ENCODE peak calls at places on chromosomes 3 and 15, in nine cellular contexts. I, N, Y, J, U, G, H, Q and L are unnamed samples.

GRCh38 chr3:123764642-123765041 is 119.5 kb downstream of the MYLK start:
- DNase-seq in Q (no peak), U (no peak), H (no peak), Y (no peak), I (no peak), J (no peak), N (no peak), G (peak; percentile 14), L (no peak)

GRCh38 chr3:128787256-128788253 is 61.6 kb downstream of the RAB7A start:
- DNase-seq in Q (no peak), I (no peak), U (peak; percentile 96), H (no peak), J (no peak), N (no peak), Y (no peak), G (peak; percentile 34), L (no peak)

GRCh38 chr3:51813539-51813938 is 34.5 kb upstream of the IQCF6 start:
- DNase-seq in H (no peak), Y (no peak), N (peak; percentile 15), J (no peak), Q (no peak), U (no peak), G (no peak), I (no peak), L (no peak)

GRCh38 chr3:30342319-30343060 is 263.9 kb upstream of the TGFBR2 start:
- DNase-seq in H (no peak), G (peak; percentile 59), Q (no peak), I (peak; percentile 79), J (no peak), U (peak; percentile 97), Y (no peak), N (no peak), L (no peak)

GRCh38 chr15:31360843-31361763 is 34.5 kb downstream of the KLF13 start:
- DNase-seq in U (no peak), H (no peak), I (no peak), G (peak; percentile 77), Q (peak; percentile 41), J (peak; percentile 71), Y (no peak), N (no peak), L (peak; percentile 87)

GRCh38 chr3:185172086-185173049 is 19.5 kb upstream of the C3orf70 start:
- DNase-seq in U (no peak), J (no peak), Q (no peak), H (no peak), G (peak; percentile 36), I (no peak), N (no peak), Y (no peak), L (no peak)

GRCh38 chr15:25053000-25053815 is 98.4 kb downstream of the SNRPN start:
- DNase-seq in N (no peak), G (peak; percentile 7), J (peak; percentile 32), Q (no peak), U (no peak), H (peak; percentile 54), I (no peak), Y (no peak), L (no peak)

GRCh38 chr15:36926422-36926815 is 173.9 kb downstream of the MEIS2 start:
- DNase-seq in N (no peak), U (no peak), Y (no peak), G (no peak), I (no peak), J (no peak), H (no peak), Q (no peak), L (no peak)

DNA sequence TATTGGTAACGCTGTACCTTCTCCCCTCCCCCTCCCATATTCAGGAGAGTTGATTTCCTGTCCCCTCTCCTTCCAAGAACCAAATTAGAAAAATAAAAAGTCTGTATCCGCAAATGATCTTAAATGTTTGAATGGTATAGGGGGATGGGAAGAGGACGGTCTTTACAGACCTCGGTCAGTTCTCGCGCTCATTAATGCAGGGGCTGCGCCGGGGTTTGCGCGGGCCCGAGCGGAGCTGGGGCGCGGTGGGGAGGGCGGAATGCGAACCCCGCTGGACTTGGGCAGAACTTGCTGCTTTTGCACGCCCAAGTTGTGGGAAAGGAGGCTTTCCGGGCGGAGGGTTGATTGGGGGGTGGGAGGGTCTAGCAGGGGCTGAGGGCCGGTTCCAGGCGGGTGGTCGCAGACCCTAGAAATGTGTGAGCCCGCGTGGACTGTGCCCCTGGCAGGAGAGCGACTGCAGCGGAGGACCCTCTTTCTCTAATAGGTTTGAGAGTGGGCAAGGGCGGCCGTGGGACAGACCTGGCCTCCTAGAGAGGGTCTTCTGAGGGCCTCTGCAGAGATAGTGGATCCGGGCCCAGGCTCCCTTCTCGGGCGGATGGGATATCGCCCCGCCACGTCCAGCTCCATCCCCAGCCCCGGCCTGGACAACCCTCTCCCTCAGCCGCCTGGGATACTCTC is 11.1 kb downstream of the NR2F2 start:
- DNase-seq in Q (no peak), U (no peak), H (no peak), Y (no peak), G (peak; percentile 20), I (no peak), J (no peak), N (no peak), L (no peak)
- H3K27ac ChIP-seq in Q (peak overlapping the region; percentile 97), U (no peak overlapping the region), H (peak overlapping the region; percentile 90), Y (peak overlapping the region; percentile 97), G (peak overlapping the region; percentile 84), I (peak overlapping the region; percentile 88), J (peak overlapping the region; percentile 83), N (no peak overlapping the region), L (peak overlapping the region; percentile 88)

GRCh38 chr3:43016513-43016865 is 37.4 kb downstream of the GASK1A start:
- DNase-seq in H (no peak), U (no peak), N (no peak), I (no peak), J (no peak), Y (no peak), Q (no peak), G (no peak), L (no peak)

GRCh38 chr3:43015572-43016512 is 36.7 kb downstream of the GASK1A start:
- DNase-seq in Y (no peak), N (no peak), U (no peak), G (no peak), I (no peak), J (no peak), H (peak; percentile 32), Q (no peak), L (no peak)

GRCh38 chr3:43019168-43019765 is 40.2 kb downstream of the GASK1A start:
- DNase-seq in Q (no peak), I (no peak), G (no peak), U (no peak), Y (no peak), H (peak; percentile 55), J (no peak), N (no peak), L (no peak)

GRCh38 chr3:43017038-43017437 is 37.9 kb downstream of the GASK1A start:
- DNase-seq in I (no peak), U (no peak), G (no peak), Y (no peak), J (no peak), N (no peak), Q (no peak), H (peak; percentile 6), L (no peak)

DNA sequence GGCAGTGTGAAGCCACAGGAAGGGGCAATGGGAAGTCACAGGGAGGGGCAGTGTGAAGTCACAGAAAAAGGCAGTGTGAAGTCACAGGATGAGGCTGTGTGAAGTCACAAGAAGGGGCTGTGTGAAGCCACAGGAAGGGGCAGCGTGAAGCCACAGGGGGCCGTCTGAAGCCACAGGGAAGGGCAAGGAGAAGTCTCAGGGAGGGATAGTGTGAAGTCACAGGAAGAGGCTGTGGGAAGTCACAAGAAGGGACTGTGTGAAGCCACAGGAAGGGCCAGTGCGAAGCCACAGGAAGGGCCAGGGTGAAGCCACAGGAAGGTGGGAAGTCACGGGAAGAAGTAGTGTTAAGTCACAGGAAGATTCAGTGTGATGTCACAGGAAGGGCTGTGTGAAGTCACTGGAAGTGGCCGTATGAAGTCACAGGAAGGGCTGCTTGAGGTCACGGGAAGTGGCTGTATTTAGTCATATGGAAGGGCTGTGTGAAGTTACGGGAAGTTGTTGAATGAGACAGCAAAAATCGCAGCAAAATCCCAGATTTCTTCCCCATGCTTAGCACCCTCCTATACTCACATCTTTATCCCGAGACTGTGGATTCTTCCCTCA is 38.6 kb downstream of the GASK1A start:
- DNase-seq in H (peak; percentile 7), Q (no peak), Y (no peak), G (no peak), U (no peak), N (no peak), J (no peak), I (no peak), L (no peak)
- H3K9me3 ChIP-seq in H (no peaks in the 10 kb centered on the region), Q (no peaks in the 10 kb centered on the region), Y (no peaks in the 10 kb centered on the region), G (no peaks in the 10 kb centered on the region), U (peaks cover 19% of the 10 kb centered on the region), N (no peaks in the 10 kb centered on the region), J (no peaks in the 10 kb centered on the region), I (peaks cover 21% of the 10 kb centered on the region), L (no peaks in the 10 kb centered on the region)

GRCh38 chr3:50356553-50356952 is 2.8 kb downstream of the TMEM115 start:
- DNase-seq in H (no peak), Y (no peak), J (no peak), I (no peak), Q (no peak), G (peak; percentile 86), U (no peak), N (no peak), L (peak; percentile 57)

GRCh38 chr3:50358927-50359759 is at the start of gene TMEM115:
- DNase-seq in Y (peak; percentile 94), U (peak; percentile 98), Q (peak; percentile 94), N (peak; percentile 98), G (peak; percentile 99), H (peak; percentile 97), J (peak; percentile 96), I (peak; percentile 96), L (peak; percentile 99)

GRCh38 chr3:50359760-50360110 is 414 bp upstream of the TMEM115 start:
- DNase-seq in N (no peak), Y (no peak), H (no peak), Q (no peak), U (no peak), J (no peak), I (no peak), G (no peak), L (no peak)

GRCh38 chr3:50355829-50356552 is 3.3 kb downstream of the TMEM115 start:
- DNase-seq in Y (no peak), Q (no peak), H (no peak), J (no peak), G (no peak), U (no peak), I (no peak), N (no peak), L (no peak)

GRCh38 chr3:50358355-50358926 is 880 bp downstream of the TMEM115 start:
- DNase-seq in G (no peak), Y (no peak), U (no peak), Q (no peak), N (no peak), I (no peak), H (no peak), J (no peak), L (peak; percentile 80)
- H3K27ac ChIP-seq in G (peak overlapping the region; percentile 81), Y (peak overlapping the region; percentile 69), U (peak overlapping the region; percentile 66), Q (peak overlapping the region; percentile 94), N (peak overlapping the region; percentile 89), I (peak overlapping the region; percentile 57), H (peak overlapping the region; percentile 93), J (peak overlapping the region; percentile 89), L (peak overlapping the region; percentile 82)

GRCh38 chr3:179488213-179488612 is 36.9 kb upstream of the GNB4 start:
- DNase-seq in Y (no peak), G (no peak), H (no peak), I (no peak), Q (no peak), N (no peak), U (no peak), J (no peak), L (no peak)

GRCh38 chr3:179495483-179495882 is 44.2 kb upstream of the GNB4 start:
- DNase-seq in H (no peak), G (no peak), U (no peak), I (no peak), J (no peak), Y (no peak), Q (no peak), N (no peak), L (no peak)

DNA sequence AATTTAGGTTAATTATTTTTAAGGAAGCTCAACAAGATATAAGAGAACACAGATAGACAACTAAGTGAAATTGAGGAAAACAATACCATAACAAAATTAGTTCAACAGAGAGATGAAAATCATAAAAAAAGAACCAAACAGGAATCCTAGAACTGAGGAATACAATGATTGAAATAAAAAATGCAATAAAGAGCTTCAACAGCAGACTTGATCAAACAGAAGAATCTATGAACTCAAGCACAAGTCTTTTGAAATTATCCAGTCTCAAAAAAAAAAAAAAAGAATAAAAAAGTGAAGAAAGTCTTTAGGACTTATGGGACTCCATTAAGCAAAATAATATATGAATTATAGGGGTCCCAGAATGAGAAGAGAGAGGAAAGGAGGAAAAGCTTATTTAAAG is 42.0 kb upstream of the GNB4 start:
- DNase-seq in U (no peak), J (no peak), N (no peak), Q (no peak), Y (no peak), I (no peak), H (no peak), G (no peak), L (no peak)
- H3K9me3 ChIP-seq in U (peaks cover 2% of the 10 kb centered on the region), J (peaks cover 7% of the 10 kb centered on the region), N (no peaks in the 10 kb centered on the region), Q (no peaks in the 10 kb centered on the region), Y (peaks cover 13% of the 10 kb centered on the region), I (peaks cover 8% of the 10 kb centered on the region), H (peaks cover 18% of the 10 kb centered on the region), G (no peaks in the 10 kb centered on the region), L (peaks cover 68% of the 10 kb centered on the region)